ENCODE peak calls at places on chromosomes 3 and 15, in four cellular contexts. F, S, R and I are unnamed samples.

GRCh38 chr15:99132584-99133287 is 27.9 kb downstream of the SYNM start:
- DNase-seq in F (no peak), S (no peak), R (no peak), I (no peak)

GRCh38 chr15:89081878-89082277 is 6.4 kb upstream of the ABHD2 start:
- DNase-seq in F (no peak), S (no peak), R (no peak), I (no peak)

GRCh38 chr15:39904115-39904514 is 16.0 kb downstream of the GPR176 start:
- DNase-seq in F (no peak), S (no peak), R (no peak), I (no peak)

GRCh38 chr3:180180795-180181194 is 144.1 kb upstream of the PEX5L start:
- DNase-seq in F (no peak), S (no peak), R (no peak), I (no peak)

GRCh38 chr3:94928921-94929320 is 866.1 kb downstream of the NSUN3 start:
- DNase-seq in F (peak), S (peak), R (no peak), I (no peak)

GRCh38 chr3:36868614-36869436 is 76.0 kb downstream of the TRANK1 start:
- DNase-seq in F (peak), S (peak), R (peak), I (peak)

GRCh38 chr3:56468184-56469106 is at the start of gene ERC2:
- DNase-seq in F (no peak), S (peak), R (no peak), I (peak)

GRCh38 chr3:17551333-17551732 is 191.1 kb downstream of the TBC1D5 start:
- DNase-seq in F (no peak), S (no peak), R (no peak), I (no peak)

GRCh38 chr15:93929375-93930094 is 301.8 kb upstream of the MCTP2 start:
- DNase-seq in F (no peak), S (no peak), R (no peak), I (peak)

GRCh38 chr3:196804775-196805174 is 62.9 kb upstream of the SENP5 start:
- DNase-seq in F (no peak), S (no peak), R (no peak), I (no peak)

GRCh38 chr3:114449271-114450007 is 155.6 kb downstream of the TIGIT start:
- DNase-seq in F (no peak), S (no peak), R (no peak), I (no peak)

DNA sequence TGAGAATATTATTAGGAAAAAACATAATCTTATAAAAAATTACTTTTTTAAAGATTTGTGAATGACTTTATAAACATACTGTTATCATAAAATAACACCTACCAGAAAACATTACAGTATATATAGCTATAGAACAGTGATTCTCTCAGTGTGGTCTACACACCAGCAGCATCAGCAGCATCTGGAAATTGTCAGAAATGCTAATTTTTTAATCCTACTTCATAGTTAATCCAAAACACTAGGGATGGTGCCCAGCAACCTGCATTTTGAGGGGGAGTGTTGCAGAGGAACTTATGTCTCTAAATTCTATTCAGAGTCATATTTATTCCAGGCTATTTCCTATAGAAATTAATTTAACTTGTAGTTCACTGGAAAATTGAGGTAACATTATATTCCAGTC is 1107.8 kb downstream of the IGSF11 start:
- DNase-seq in F (no peak), S (no peak), R (no peak), I (no peak)
- TF ChIP-seq ETV6 in F (no peak), S (no peak), R (no peak), I (no peak)

DNA sequence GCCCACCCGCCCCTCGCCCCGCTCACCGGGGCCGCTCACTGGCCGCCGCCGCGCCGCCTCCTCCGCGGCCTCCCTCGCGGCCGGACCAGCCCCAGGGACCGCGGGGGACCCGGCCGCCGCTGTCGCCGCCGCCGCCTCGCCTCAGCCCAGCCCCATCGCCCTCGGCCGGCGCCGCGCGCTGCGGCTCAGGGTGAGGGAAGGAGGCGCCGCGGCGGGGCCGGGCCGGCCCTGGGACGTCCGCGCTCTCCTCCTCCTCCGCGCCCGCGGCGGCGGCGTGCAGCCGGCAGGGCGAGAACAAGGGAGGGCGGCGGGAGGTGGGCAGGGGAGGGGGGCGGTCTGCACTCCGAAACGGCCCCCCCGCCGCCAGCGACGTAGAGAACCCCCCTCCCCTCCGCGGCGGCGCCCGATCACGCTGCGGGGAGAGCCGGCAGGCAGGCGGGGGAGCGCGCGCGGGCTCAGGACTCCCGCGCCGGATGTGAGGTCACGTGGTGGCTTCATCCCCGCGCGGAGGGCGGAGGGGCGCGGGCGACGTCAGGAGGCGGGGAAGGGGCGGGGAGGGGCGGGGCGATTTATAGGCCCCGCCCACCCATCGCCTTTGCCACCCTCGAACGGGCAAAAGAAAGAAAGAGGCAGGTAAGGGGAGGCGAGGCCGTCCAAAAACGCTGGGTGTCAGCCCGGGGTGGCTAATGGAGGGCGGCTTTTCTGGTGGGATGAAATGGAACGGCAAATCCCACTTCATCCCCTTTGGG is at the start of gene ATP13A3:
- DNase-seq in F (peak), S (peak), R (no peak), I (peak)
- TF ChIP-seq ETV6 in F (no peak), S (peak), R (no peak), I (peak)

GRCh38 chr3:40129981-40130380 is 179.5 kb upstream of the EIF1B start:
- DNase-seq in F (no peak), S (no peak), R (no peak), I (no peak)
- TF ChIP-seq ETV6 in F (no peak), S (no peak), R (no peak), I (no peak)

DNA sequence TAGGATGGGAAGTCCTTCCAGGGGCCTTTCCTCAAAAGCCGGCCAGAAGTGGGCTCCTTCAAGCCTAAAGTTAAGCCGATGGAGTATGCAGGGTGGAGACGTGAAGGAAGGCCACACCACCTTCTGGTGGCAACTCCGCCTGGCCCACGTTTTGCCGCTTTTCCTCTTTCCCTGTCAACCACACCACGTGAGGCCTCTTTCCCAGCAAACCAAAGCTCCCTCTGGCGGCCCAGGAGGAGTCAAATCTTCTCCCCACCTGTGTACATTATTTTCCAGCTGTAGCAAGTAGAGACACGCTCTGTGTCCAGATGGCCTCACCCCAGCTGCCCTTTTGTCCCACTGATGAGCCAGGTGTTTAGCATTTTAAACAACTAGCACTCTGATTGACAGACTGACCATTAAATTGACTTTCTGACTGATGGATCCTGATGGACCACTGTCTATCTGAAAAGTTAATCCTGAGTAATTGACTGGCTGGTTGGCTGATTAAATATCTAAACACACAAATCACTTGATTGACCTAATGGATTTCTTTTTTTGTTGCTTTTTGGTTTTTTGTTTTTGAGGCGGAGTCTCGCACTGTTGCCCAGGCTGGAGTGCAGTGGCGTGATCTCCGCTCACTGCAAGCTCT is 59.6 kb upstream of the ZBTB38 start:
- DNase-seq in F (peak), S (peak), R (no peak), I (peak)
- TF ChIP-seq ETV6 in F (no peak), S (no peak), R (no peak), I (no peak)

DNA sequence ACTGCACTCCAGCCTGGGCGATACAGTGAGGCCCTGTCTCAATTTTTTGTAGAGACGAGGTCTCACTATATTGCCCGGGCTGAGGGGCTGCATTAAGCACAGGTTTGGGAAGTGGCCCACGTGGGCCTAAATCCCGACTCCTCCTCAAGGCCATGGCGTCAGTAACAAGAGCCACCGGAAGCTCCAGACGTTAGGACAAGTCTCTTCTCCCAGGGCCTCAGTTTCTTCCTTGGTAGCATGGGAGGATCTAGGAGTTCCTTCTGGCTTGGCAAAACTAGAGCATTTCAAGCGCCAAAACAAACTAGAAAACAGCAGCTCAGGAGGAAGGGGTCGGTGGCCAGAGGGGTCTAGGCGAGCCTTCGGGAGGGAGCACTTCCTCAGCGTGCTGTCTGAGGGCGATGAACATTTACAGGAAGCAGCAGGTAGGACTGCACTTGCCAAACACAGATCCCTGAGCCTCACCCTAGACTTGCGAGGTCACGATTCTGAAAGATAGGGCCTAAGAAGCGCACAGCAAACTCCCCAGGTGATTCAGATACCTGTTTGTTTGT is 536 bp downstream of the SNAPC5 start:
- DNase-seq in F (peak), S (peak), R (no peak), I (no peak)
- TF ChIP-seq ETV6 in F (no peak), S (no peak), R (no peak), I (no peak)

GRCh38 chr3:154338008-154338407 is 13.7 kb upstream of the DHX36 start:
- DNase-seq in F (no peak), S (no peak), R (no peak), I (no peak)

GRCh38 chr3:154338570-154338969 is 14.3 kb upstream of the DHX36 start:
- DNase-seq in F (no peak), S (no peak), R (no peak), I (no peak)

DNA sequence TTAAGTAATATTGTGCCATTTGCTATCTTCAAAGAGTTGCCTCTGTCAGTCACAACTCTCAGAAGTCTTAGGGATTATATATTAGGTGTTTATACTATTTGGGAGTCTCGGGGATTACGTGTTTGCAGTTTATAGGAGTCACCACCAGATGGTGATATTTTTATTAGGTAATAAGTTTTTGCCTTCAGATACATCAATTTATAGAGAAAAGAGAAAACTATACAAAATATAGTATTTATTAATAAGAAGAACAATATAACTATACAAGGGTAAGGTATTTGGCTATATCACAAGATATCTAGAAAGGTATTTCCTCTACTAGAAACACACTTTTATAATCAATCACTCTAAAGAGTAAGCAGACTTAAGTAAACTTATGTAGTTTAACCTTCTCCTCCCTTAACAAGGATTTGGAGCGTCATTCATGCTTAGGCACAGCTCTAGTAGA is 10.7 kb upstream of the DHX36 start:
- DNase-seq in F (peak), S (peak), R (no peak), I (no peak)
- TF ChIP-seq ETV6 in F (no peak), S (no peak), R (no peak), I (no peak)

GRCh38 chr3:46162975-46163550 is 45.0 kb downstream of the CCR1 start:
- DNase-seq in F (peak), S (peak), R (no peak), I (no peak)

GRCh38 chr3:46163551-46163981 is 44.5 kb downstream of the CCR1 start:
- DNase-seq in F (no peak), S (no peak), R (no peak), I (no peak)

GRCh38 chr3:46168583-46168982 is 39.5 kb downstream of the CCR1 start:
- DNase-seq in F (no peak), S (no peak), R (no peak), I (no peak)
- TF ChIP-seq ETV6 in F (no peak), S (no peak), R (no peak), I (no peak)

DNA sequence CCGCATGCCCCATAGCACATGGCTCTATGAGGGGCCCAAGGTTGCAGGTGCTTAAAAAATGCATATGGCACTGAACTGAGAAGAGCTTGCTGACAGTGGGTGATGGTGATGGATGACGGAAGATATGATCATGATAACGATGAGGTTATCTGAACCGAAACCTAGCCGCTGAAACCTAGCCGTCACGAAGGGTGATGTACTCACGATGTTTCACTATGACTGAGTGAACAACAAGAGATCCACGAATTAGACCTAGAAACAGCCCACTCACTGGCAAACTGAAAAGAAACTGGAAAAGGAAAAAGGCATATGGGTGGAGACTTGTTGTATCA is 57.6 kb upstream of the BCL6 start:
- DNase-seq in F (no peak), S (no peak), R (peak), I (no peak)
- TF ChIP-seq ETV6 in F (no peak), S (no peak), R (no peak), I (no peak)

GRCh38 chr3:134721214-134721613 is 70.4 kb upstream of the KY start:
- DNase-seq in F (no peak), S (no peak), R (no peak), I (no peak)

GRCh38 chr3:134713673-134714072 is 62.9 kb upstream of the KY start:
- DNase-seq in F (no peak), S (no peak), R (no peak), I (no peak)

GRCh38 chr3:134722899-134723484 is 72.1 kb upstream of the EPHB1 start:
- DNase-seq in F (no peak), S (no peak), R (no peak), I (no peak)

DNA sequence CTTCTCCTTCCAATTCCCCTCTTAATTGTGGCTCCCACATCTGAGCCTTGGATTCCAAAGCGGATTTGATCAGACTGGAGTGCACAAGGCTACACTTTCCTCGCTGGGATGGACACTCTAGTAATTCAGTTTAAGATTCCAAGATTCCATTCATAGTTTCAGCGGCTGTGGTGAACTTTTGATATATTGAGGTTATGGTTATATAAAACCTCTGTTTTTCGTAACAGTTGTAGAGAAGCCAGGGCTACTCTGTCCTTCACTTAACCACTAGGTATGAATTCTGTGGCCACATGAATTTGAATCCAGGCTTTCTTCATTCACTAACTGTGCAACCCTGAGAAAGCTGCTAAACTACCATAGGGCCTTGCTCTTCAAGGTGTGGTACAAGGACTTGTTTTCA is 67.9 kb upstream of the KY start:
- DNase-seq in F (no peak), S (no peak), R (no peak), I (no peak)
- TF ChIP-seq ETV6 in F (no peak), S (no peak), R (no peak), I (no peak)

DNA sequence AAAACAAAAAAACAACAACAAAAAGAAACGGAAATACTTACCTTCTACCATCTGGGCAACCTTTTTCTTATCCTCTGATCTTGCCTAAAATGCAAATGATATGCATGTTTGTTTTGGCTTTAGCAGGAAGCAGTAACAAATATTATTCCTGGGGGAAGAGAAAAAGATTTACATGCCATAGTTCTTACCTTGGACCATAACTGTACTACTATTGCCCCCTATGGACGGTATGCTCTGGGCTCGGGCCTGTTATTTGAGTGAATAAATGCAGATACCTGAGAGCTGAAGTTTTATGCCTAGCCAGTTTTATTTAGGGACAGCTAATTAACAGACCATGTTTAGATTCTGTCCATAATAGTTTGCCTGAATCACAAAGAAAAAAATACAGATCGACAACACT is 12.6 kb upstream of the STARD5 start:
- DNase-seq in F (peak), S (peak), R (no peak), I (no peak)
- TF ChIP-seq ETV6 in F (no peak), S (no peak), R (no peak), I (no peak)